ENCODE peak calls at places on chromosome 22, in nine cellular contexts. X, D, L, Z, C, Y, T, H and W are unnamed samples.

GRCh38 chr22:32854351-32854804 is 52.9 kb downstream of the TIMP3 start:
- DNase-seq in X (no peak), D (no peak), L (no peak), Z (no peak), C (no peak), Y (no peak), T (no peak), H (no peak), W (no peak)

GRCh38 chr22:32920032-32920628 is 118.6 kb downstream of the TIMP3 start:
- DNase-seq in X (peak), D (no peak), L (no peak), Z (no peak), C (no peak), Y (peak), T (no peak), H (peak), W (no peak)

GRCh38 chr22:35914665-35915476 is 113.8 kb downstream of the RBFOX2 start:
- DNase-seq in X (peak), D (peak), L (no peak), Z (no peak), C (peak), Y (no peak), T (peak), H (peak), W (no peak)

GRCh38 chr22:20581503-20582170 is 74.2 kb downstream of the MED15 start:
- DNase-seq in X (no peak), D (no peak), L (no peak), Z (no peak), C (no peak), Y (no peak), T (no peak), H (no peak), W (peak)

GRCh38 chr22:33921576-33922181 is 1.4 kb upstream of the LARGE1 start:
- DNase-seq in X (peak), D (no peak), L (no peak), Z (peak), C (peak), Y (peak), T (peak), H (peak), W (peak)

GRCh38 chr22:32237905-32238304 is 17.2 kb downstream of the SLC5A4 start:
- DNase-seq in X (no peak), D (no peak), L (no peak), Z (no peak), C (no peak), Y (no peak), T (no peak), H (no peak), W (no peak)

GRCh38 chr22:37951305-37951704 is 2.1 kb downstream of the C22orf23 start:
- DNase-seq in X (peak), D (no peak), L (no peak), Z (no peak), C (no peak), Y (no peak), T (peak), H (no peak), W (no peak)

GRCh38 chr22:30201970-30202369 is 44.6 kb downstream of the LIF start:
- DNase-seq in X (peak), D (no peak), L (no peak), Z (no peak), C (no peak), Y (no peak), T (no peak), H (no peak), W (no peak)

GRCh38 chr22:23289130-23289503 is 108.8 kb downstream of the BCR start:
- DNase-seq in X (no peak), D (no peak), L (no peak), Z (no peak), C (no peak), Y (no peak), T (no peak), H (no peak), W (no peak)

DNA sequence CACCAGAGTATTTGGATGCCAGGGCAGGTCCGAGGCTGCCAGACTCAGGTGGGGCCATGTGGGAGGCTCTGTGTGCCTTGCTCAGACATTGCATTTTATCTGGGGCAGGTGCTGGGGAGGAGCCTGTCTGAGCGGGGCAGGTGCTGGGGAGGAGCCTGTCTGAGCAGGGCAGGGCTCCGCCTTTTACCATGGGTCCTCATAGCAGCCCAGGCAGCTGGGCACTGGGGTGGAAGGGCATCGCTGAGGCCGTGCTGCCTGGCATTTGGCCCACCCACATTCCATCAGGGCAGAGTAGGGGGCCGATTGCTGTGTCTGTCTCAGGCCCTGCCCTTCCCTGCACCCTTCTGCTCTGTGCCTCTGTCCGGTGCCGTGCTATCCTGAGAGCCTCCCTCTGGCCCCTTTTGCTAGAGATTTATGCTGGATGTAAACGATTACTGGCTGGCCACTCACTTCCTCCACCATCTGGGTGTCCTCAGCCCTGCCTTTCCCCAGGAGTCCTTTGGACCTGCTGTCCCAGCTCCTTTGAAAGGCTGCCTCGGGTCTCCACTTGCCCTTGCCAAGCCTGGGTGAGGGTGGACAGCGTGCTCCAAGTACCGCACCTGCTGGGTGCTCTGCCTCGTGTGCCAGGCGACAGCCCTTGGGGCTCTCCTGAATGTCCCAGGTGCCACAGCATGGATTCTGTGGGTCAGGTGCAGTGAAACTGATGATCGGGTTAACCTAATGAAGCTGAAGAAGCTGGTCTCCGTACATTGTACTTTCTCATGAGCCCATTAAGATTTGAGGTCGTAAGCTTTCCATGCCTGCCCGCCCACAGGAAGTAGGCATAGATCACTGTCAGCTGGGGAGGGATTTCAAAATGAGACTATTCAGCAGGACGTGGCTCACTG is 281.6 kb downstream of the TBC1D22A start:
- DNase-seq in X (peak), D (no peak), L (no peak), Z (no peak), C (peak), Y (no peak), T (no peak), H (no peak), W (peak)
- TF ChIP-seq POLR2A in X (no peak), D (no peak), L (no peak), Z (no peak), C (no peak), Y (no peak), T (no peak), H (no peak), W (no peak)

GRCh38 chr22:50626314-50626855 is 1.6 kb downstream of the ARSA start:
- DNase-seq in X (no peak), D (no peak), L (no peak), Z (no peak), C (no peak), Y (no peak), T (no peak), H (no peak), W (peak)

GRCh38 chr22:50625568-50626313 is 2.2 kb downstream of the ARSA start:
- DNase-seq in X (no peak), D (no peak), L (no peak), Z (no peak), C (no peak), Y (peak), T (peak), H (no peak), W (peak)

GRCh38 chr22:50627452-50627913 is 469 bp downstream of the ARSA start:
- DNase-seq in X (no peak), D (no peak), L (no peak), Z (no peak), C (no peak), Y (peak), T (peak), H (no peak), W (peak)

GRCh38 chr22:50627914-50628542 is at the start of gene ARSA:
- DNase-seq in X (peak), D (no peak), L (no peak), Z (no peak), C (peak), Y (peak), T (peak), H (peak), W (peak)

DNA sequence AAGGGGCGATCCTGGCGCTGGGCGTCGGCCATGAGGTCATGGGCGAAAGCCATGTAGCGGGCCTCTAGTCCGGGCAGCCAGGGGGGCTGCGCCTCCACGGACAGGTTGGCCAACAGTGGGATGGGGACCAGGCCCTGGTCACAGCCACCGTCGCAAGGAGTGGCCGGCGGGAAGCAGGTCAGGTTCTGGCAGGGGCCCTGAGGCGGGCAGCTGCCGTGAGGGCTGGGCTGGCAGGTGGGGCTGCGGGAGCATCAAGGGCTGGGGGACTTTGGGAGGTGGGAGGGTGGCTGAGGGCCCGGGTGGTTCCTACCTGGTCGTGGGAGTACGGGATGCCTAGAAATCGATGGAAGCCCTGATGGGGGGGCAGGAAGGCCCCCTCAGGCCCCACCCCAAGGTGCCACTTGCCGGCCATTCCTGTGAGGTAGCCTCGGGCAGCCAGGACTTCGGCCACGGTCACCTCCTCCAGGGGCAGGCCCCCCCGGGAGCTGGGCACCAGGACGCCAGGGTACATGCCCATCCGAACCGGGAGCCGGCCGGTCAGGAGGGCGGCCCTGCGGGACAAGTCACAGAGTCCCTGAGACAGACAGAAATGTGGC is 998 bp downstream of the ARSA start:
- DNase-seq in X (no peak), D (no peak), L (no peak), Z (no peak), C (no peak), Y (peak), T (no peak), H (no peak), W (peak)
- H3K4me3 ChIP-seq in X (peak), D (peak), L (peak), Z (peak), C (peak), Y (peak), T (peak), H (no peak), W (peak)

DNA sequence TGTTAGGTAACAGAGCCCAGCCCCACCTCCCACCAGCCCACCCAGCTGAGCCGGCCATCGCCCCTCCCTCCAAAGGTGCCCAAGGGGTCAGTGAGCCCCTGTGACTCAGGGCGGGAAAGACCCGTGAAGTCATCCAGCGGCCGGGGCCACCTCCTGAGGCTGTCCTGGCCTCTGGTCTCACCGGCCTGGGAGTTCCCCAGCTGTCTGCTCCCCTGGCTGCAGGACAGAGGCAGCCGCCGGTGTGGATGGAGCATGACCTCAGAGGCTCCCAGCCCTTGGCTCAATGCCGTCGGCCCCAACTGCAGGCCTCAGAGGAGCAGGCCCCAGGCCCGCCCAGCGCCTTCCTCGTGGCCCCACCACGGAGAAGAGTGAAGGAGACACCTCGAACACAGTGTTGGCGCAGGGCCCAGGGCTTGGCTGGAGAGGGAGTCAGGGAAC is 28.7 kb downstream of the RPL3 start:
- DNase-seq in X (peak), D (no peak), L (no peak), Z (no peak), C (peak), Y (no peak), T (peak), H (peak), W (no peak)
- H3K27ac ChIP-seq in X (no peak), D (peak), L (no peak), Z (peak), C (peak), Y (peak), T (peak), H (peak), W (peak)

GRCh38 chr22:39522567-39523300 is 2.4 kb downstream of the ATF4 start:
- DNase-seq in X (peak), D (no peak), L (no peak), Z (no peak), C (no peak), Y (no peak), T (peak), H (no peak), W (peak)
- TF ChIP-seq POLR2A in X (peak), D (peak), L (no peak), Z (no peak), C (peak), Y (no peak), T (peak), H (no peak), W (no peak)

GRCh38 chr22:42841444-42841843 is 15.6 kb downstream of the ARFGAP3 start:
- DNase-seq in X (peak), D (no peak), L (no peak), Z (no peak), C (no peak), Y (no peak), T (no peak), H (no peak), W (no peak)
- H3K4me3 ChIP-seq in X (no peak), D (no peak), L (no peak), Z (no peak), C (no peak), Y (no peak), T (no peak), H (no peak), W (no peak)

GRCh38 chr22:45268958-45269844 is 15.5 kb upstream of the UPK3A start:
- DNase-seq in X (peak), D (no peak), L (no peak), Z (no peak), C (peak), Y (peak), T (peak), H (peak), W (peak)
- H3K27ac ChIP-seq in X (peak), D (no peak), L (peak), Z (no peak), C (peak), Y (no peak), T (peak), H (peak), W (peak)

GRCh38 chr22:41683616-41684015 is 5.1 kb downstream of the SNU13 start:
- DNase-seq in X (no peak), D (no peak), L (no peak), Z (no peak), C (no peak), Y (no peak), T (no peak), H (no peak), W (no peak)

GRCh38 chr22:41690476-41690875 is 1.8 kb upstream of the SNU13 start:
- DNase-seq in X (no peak), D (no peak), L (no peak), Z (no peak), C (no peak), Y (no peak), T (no peak), H (no peak), W (peak)

GRCh38 chr22:41684194-41684593 is 4.5 kb downstream of the SNU13 start:
- DNase-seq in X (no peak), D (no peak), L (no peak), Z (no peak), C (no peak), Y (no peak), T (no peak), H (no peak), W (no peak)

GRCh38 chr22:41687901-41688364 is 734 bp downstream of the SNU13 start:
- DNase-seq in X (peak), D (no peak), L (no peak), Z (no peak), C (peak), Y (no peak), T (peak), H (no peak), W (peak)

GRCh38 chr22:41688365-41689211 is at the start of gene SNU13:
- DNase-seq in X (peak), D (peak), L (peak), Z (peak), C (peak), Y (peak), T (peak), H (peak), W (peak)
- TF ChIP-seq POLR2A in X (peak), D (peak), L (peak), Z (peak), C (peak), Y (peak), T (peak), H (peak), W (peak)